ENCODE peak calls at places on chromosomes 2 and 18, in eight cellular contexts. One of them, this sample, is unnamed.

GRCh38 chr18:54251606-54252400 is 17.5 kb upstream of the POLI start:
- DNase-seq in naive thymus-derived CD4-positive, alpha-beta T cell: no peak
- DNase-seq in neuronal stem cell: peak; percentile 55
- DNase-seq in left ventricle myocardium inferior: no peak
- DNase-seq in esophagus squamous epithelium: no peak
- DNase-seq in neural progenitor cell: peak; percentile 70
- DNase-seq in right cardiac atrium: peak; percentile 79
- DNase-seq in adipocyte: no peak
- DNase-seq in this sample: no peak

GRCh38 chr2:241443486-241444223 is 64.7 kb downstream of the STK25 start:
- DNase-seq in naive thymus-derived CD4-positive, alpha-beta T cell: peak; percentile 94
- DNase-seq in neuronal stem cell: no peak
- DNase-seq in left ventricle myocardium inferior: peak; percentile 27
- DNase-seq in esophagus squamous epithelium: peak; percentile 2
- DNase-seq in neural progenitor cell: no peak
- DNase-seq in right cardiac atrium: peak; percentile 77
- DNase-seq in adipocyte: peak; percentile 8
- DNase-seq in this sample: no peak

GRCh38 chr18:3454365-3455089 is 4.6 kb downstream of the TGIF1 start:
- DNase-seq in naive thymus-derived CD4-positive, alpha-beta T cell: peak; percentile 47
- DNase-seq in neuronal stem cell: peak; percentile 56
- DNase-seq in left ventricle myocardium inferior: no peak
- DNase-seq in esophagus squamous epithelium: no peak
- DNase-seq in neural progenitor cell: peak; percentile 76
- DNase-seq in right cardiac atrium: no peak
- DNase-seq in adipocyte: peak; percentile 79
- DNase-seq in this sample: no peak

GRCh38 chr2:239539776-239540100 is 138.9 kb upstream of the HDAC4 start:
- DNase-seq in naive thymus-derived CD4-positive, alpha-beta T cell: no peak
- DNase-seq in neuronal stem cell: no peak
- DNase-seq in left ventricle myocardium inferior: no peak
- DNase-seq in esophagus squamous epithelium: no peak
- DNase-seq in neural progenitor cell: no peak
- DNase-seq in right cardiac atrium: no peak
- DNase-seq in adipocyte: no peak
- DNase-seq in this sample: no peak

GRCh38 chr2:221166283-221166682 is 405.8 kb downstream of the EPHA4 start:
- DNase-seq in naive thymus-derived CD4-positive, alpha-beta T cell: no peak
- DNase-seq in neuronal stem cell: no peak
- DNase-seq in left ventricle myocardium inferior: no peak
- DNase-seq in esophagus squamous epithelium: no peak
- DNase-seq in neural progenitor cell: no peak
- DNase-seq in right cardiac atrium: no peak
- DNase-seq in adipocyte: peak; percentile 42
- DNase-seq in this sample: no peak

GRCh38 chr18:44938396-44939036 is 257.8 kb downstream of the SETBP1 start:
- DNase-seq in naive thymus-derived CD4-positive, alpha-beta T cell: no peak
- DNase-seq in neuronal stem cell: no peak
- DNase-seq in left ventricle myocardium inferior: no peak
- DNase-seq in esophagus squamous epithelium: no peak
- DNase-seq in neural progenitor cell: peak; percentile 48
- DNase-seq in right cardiac atrium: no peak
- DNase-seq in adipocyte: no peak
- DNase-seq in this sample: peak; percentile 39

GRCh38 chr18:70004698-70005097 is 57.0 kb upstream of the CD226 start:
- DNase-seq in naive thymus-derived CD4-positive, alpha-beta T cell: no peak
- DNase-seq in neuronal stem cell: no peak
- DNase-seq in left ventricle myocardium inferior: no peak
- DNase-seq in esophagus squamous epithelium: no peak
- DNase-seq in neural progenitor cell: no peak
- DNase-seq in right cardiac atrium: no peak
- DNase-seq in adipocyte: no peak
- DNase-seq in this sample: peak; percentile 43

GRCh38 chr2:239037559-239037910 is 189.7 kb downstream of the TWIST2 start:
- DNase-seq in naive thymus-derived CD4-positive, alpha-beta T cell: no peak
- DNase-seq in neuronal stem cell: no peak
- DNase-seq in left ventricle myocardium inferior: no peak
- DNase-seq in esophagus squamous epithelium: no peak
- DNase-seq in neural progenitor cell: no peak
- DNase-seq in right cardiac atrium: no peak
- DNase-seq in adipocyte: no peak
- DNase-seq in this sample: no peak

GRCh38 chr2:231925303-231926179 is 655 bp downstream of the NPPC start:
- DNase-seq in naive thymus-derived CD4-positive, alpha-beta T cell: peak; percentile 41
- DNase-seq in neuronal stem cell: peak; percentile 82
- DNase-seq in left ventricle myocardium inferior: peak; percentile 86
- DNase-seq in esophagus squamous epithelium: no peak
- DNase-seq in neural progenitor cell: peak; percentile 95
- DNase-seq in right cardiac atrium: peak; percentile 95
- DNase-seq in adipocyte: peak; percentile 95
- DNase-seq in this sample: peak; percentile 100

GRCh38 chr2:153477096-153477555 is 1.4 kb downstream of the RPRM start:
- DNase-seq in naive thymus-derived CD4-positive, alpha-beta T cell: no peak
- DNase-seq in neuronal stem cell: no peak
- DNase-seq in left ventricle myocardium inferior: no peak
- DNase-seq in esophagus squamous epithelium: no peak
- DNase-seq in neural progenitor cell: peak; percentile 51
- DNase-seq in right cardiac atrium: peak; percentile 41
- DNase-seq in adipocyte: no peak
- DNase-seq in this sample: peak; percentile 37

GRCh38 chr2:99653433-99653832 is 163.6 kb upstream of the REV1 start:
- DNase-seq in naive thymus-derived CD4-positive, alpha-beta T cell: no peak
- DNase-seq in neuronal stem cell: no peak
- DNase-seq in left ventricle myocardium inferior: no peak
- DNase-seq in esophagus squamous epithelium: no peak
- DNase-seq in neural progenitor cell: no peak
- DNase-seq in right cardiac atrium: no peak
- DNase-seq in adipocyte: no peak
- DNase-seq in this sample: no peak

GRCh38 chr18:76494541-76495403 is at the start of gene ZNF516:
- DNase-seq in naive thymus-derived CD4-positive, alpha-beta T cell: no peak
- DNase-seq in neuronal stem cell: peak; percentile 65
- DNase-seq in left ventricle myocardium inferior: peak; percentile 46
- DNase-seq in esophagus squamous epithelium: no peak
- DNase-seq in neural progenitor cell: peak; percentile 87
- DNase-seq in right cardiac atrium: peak; percentile 81
- DNase-seq in adipocyte: peak; percentile 75
- DNase-seq in this sample: peak; percentile 89

GRCh38 chr2:237700583-237701032 is 73.2 kb downstream of the LRRFIP1 start:
- DNase-seq in naive thymus-derived CD4-positive, alpha-beta T cell: peak; percentile 56
- DNase-seq in neuronal stem cell: no peak
- DNase-seq in left ventricle myocardium inferior: peak; percentile 70
- DNase-seq in esophagus squamous epithelium: no peak
- DNase-seq in neural progenitor cell: no peak
- DNase-seq in right cardiac atrium: peak; percentile 89
- DNase-seq in adipocyte: peak; percentile 71
- DNase-seq in this sample: peak; percentile 86

GRCh38 chr2:45438872-45439665 is 172.0 kb downstream of the SRBD1 start:
- DNase-seq in naive thymus-derived CD4-positive, alpha-beta T cell: no peak
- DNase-seq in neuronal stem cell: no peak
- DNase-seq in left ventricle myocardium inferior: no peak
- DNase-seq in esophagus squamous epithelium: no peak
- DNase-seq in neural progenitor cell: no peak
- DNase-seq in right cardiac atrium: no peak
- DNase-seq in adipocyte: no peak
- DNase-seq in this sample: no peak

GRCh38 chr2:122031544-122032263 is 276.3 kb downstream of the TSN start:
- DNase-seq in naive thymus-derived CD4-positive, alpha-beta T cell: no peak
- DNase-seq in neuronal stem cell: no peak
- DNase-seq in left ventricle myocardium inferior: peak; percentile 27
- DNase-seq in esophagus squamous epithelium: no peak
- DNase-seq in neural progenitor cell: no peak
- DNase-seq in right cardiac atrium: peak; percentile 82
- DNase-seq in adipocyte: no peak
- DNase-seq in this sample: no peak

GRCh38 chr18:59180150-59180845 is 39.7 kb upstream of the GRP start:
- DNase-seq in naive thymus-derived CD4-positive, alpha-beta T cell: no peak
- DNase-seq in neuronal stem cell: no peak
- DNase-seq in left ventricle myocardium inferior: no peak
- DNase-seq in esophagus squamous epithelium: no peak
- DNase-seq in neural progenitor cell: no peak
- DNase-seq in right cardiac atrium: no peak
- DNase-seq in adipocyte: peak; percentile 88
- DNase-seq in this sample: peak; percentile 71

GRCh38 chr2:17805166-17805565 is 11.1 kb upstream of the MSGN1 start:
- DNase-seq in naive thymus-derived CD4-positive, alpha-beta T cell: no peak
- DNase-seq in neuronal stem cell: no peak
- DNase-seq in left ventricle myocardium inferior: no peak
- DNase-seq in esophagus squamous epithelium: no peak
- DNase-seq in neural progenitor cell: no peak
- DNase-seq in right cardiac atrium: no peak
- DNase-seq in adipocyte: no peak
- DNase-seq in this sample: no peak

GRCh38 chr2:99256677-99257076 is 1.2 kb upstream of the LYG2 start:
- DNase-seq in naive thymus-derived CD4-positive, alpha-beta T cell: no peak
- DNase-seq in neuronal stem cell: no peak
- DNase-seq in left ventricle myocardium inferior: no peak
- DNase-seq in esophagus squamous epithelium: no peak
- DNase-seq in neural progenitor cell: no peak
- DNase-seq in right cardiac atrium: no peak
- DNase-seq in adipocyte: no peak
- DNase-seq in this sample: no peak

GRCh38 chr2:1717129-1717528 is 27.2 kb downstream of the PXDN start:
- DNase-seq in naive thymus-derived CD4-positive, alpha-beta T cell: no peak
- DNase-seq in neuronal stem cell: no peak
- DNase-seq in left ventricle myocardium inferior: no peak
- DNase-seq in esophagus squamous epithelium: no peak
- DNase-seq in neural progenitor cell: peak; percentile 61
- DNase-seq in right cardiac atrium: peak; percentile 81
- DNase-seq in adipocyte: no peak
- DNase-seq in this sample: no peak

GRCh38 chr2:58972737-58973136 is 731.6 kb upstream of the FANCL start:
- DNase-seq in naive thymus-derived CD4-positive, alpha-beta T cell: no peak
- DNase-seq in neuronal stem cell: no peak
- DNase-seq in left ventricle myocardium inferior: no peak
- DNase-seq in esophagus squamous epithelium: no peak
- DNase-seq in neural progenitor cell: no peak
- DNase-seq in right cardiac atrium: no peak
- DNase-seq in adipocyte: no peak
- DNase-seq in this sample: no peak

GRCh38 chr2:40363631-40364030 is 88.3 kb downstream of the SLC8A1 start:
- DNase-seq in naive thymus-derived CD4-positive, alpha-beta T cell: no peak
- DNase-seq in neuronal stem cell: no peak
- DNase-seq in left ventricle myocardium inferior: no peak
- DNase-seq in esophagus squamous epithelium: no peak
- DNase-seq in neural progenitor cell: no peak
- DNase-seq in right cardiac atrium: no peak
- DNase-seq in adipocyte: peak; percentile 38
- DNase-seq in this sample: no peak

GRCh38 chr2:25294573-25295462 is 46.9 kb downstream of the DNMT3A start:
- DNase-seq in naive thymus-derived CD4-positive, alpha-beta T cell: peak; percentile 68
- DNase-seq in neuronal stem cell: no peak
- DNase-seq in left ventricle myocardium inferior: peak; percentile 83
- DNase-seq in esophagus squamous epithelium: peak; percentile 57
- DNase-seq in neural progenitor cell: no peak
- DNase-seq in right cardiac atrium: peak; percentile 94
- DNase-seq in adipocyte: no peak
- DNase-seq in this sample: peak; percentile 96

GRCh38 chr2:237995036-237995435 is 28.2 kb downstream of the UBE2F start:
- DNase-seq in naive thymus-derived CD4-positive, alpha-beta T cell: no peak
- DNase-seq in neuronal stem cell: no peak
- DNase-seq in left ventricle myocardium inferior: no peak
- DNase-seq in esophagus squamous epithelium: no peak
- DNase-seq in neural progenitor cell: no peak
- DNase-seq in right cardiac atrium: no peak
- DNase-seq in adipocyte: no peak
- DNase-seq in this sample: no peak

GRCh38 chr18:48418000-48418399 is 8.8 kb upstream of the ZBTB7C start:
- DNase-seq in naive thymus-derived CD4-positive, alpha-beta T cell: no peak
- DNase-seq in neuronal stem cell: no peak
- DNase-seq in left ventricle myocardium inferior: no peak
- DNase-seq in esophagus squamous epithelium: no peak
- DNase-seq in neural progenitor cell: no peak
- DNase-seq in right cardiac atrium: no peak
- DNase-seq in adipocyte: no peak
- DNase-seq in this sample: no peak
- H3K27me3 ChIP-seq in naive thymus-derived CD4-positive, alpha-beta T cell: peaks cover 3% of the 10 kb centered on the region
- H3K27me3 ChIP-seq in neuronal stem cell: peaks cover 19% of the 10 kb centered on the region
- H3K27me3 ChIP-seq in left ventricle myocardium inferior: peaks cover 37% of the 10 kb centered on the region
- H3K27me3 ChIP-seq in esophagus squamous epithelium: no peaks in the 10 kb centered on the region
- H3K27me3 ChIP-seq in neural progenitor cell: peaks cover 74% of the 10 kb centered on the region
- H3K27me3 ChIP-seq in right cardiac atrium: no peaks in the 10 kb centered on the region
- H3K27me3 ChIP-seq in adipocyte: peaks cover 19% of the 10 kb centered on the region
- H3K27me3 ChIP-seq in this sample: peaks cover 25% of the 10 kb centered on the region

GRCh38 chr2:72149556-72150156 is 2.0 kb upstream of the CYP26B1 start:
- DNase-seq in naive thymus-derived CD4-positive, alpha-beta T cell: no peak
- DNase-seq in neuronal stem cell: no peak
- DNase-seq in left ventricle myocardium inferior: peak; percentile 18
- DNase-seq in esophagus squamous epithelium: no peak
- DNase-seq in neural progenitor cell: no peak
- DNase-seq in right cardiac atrium: peak; percentile 70
- DNase-seq in adipocyte: no peak
- DNase-seq in this sample: peak; percentile 81
- H3K27me3 ChIP-seq in naive thymus-derived CD4-positive, alpha-beta T cell: peaks cover 6% of the 10 kb centered on the region
- H3K27me3 ChIP-seq in neuronal stem cell: peaks cover 85% of the 10 kb centered on the region
- H3K27me3 ChIP-seq in left ventricle myocardium inferior: peaks cover 87% of the 10 kb centered on the region
- H3K27me3 ChIP-seq in esophagus squamous epithelium: peaks cover 4% of the 10 kb centered on the region
- H3K27me3 ChIP-seq in neural progenitor cell: peaks cover 82% of the 10 kb centered on the region
- H3K27me3 ChIP-seq in right cardiac atrium: no peaks in the 10 kb centered on the region
- H3K27me3 ChIP-seq in adipocyte: peaks cover 21% of the 10 kb centered on the region
- H3K27me3 ChIP-seq in this sample: peaks cover 77% of the 10 kb centered on the region

GRCh38 chr2:218872645-218873358 is 7.8 kb upstream of the WNT10A start:
- DNase-seq in naive thymus-derived CD4-positive, alpha-beta T cell: no peak
- DNase-seq in neuronal stem cell: no peak
- DNase-seq in left ventricle myocardium inferior: no peak
- DNase-seq in esophagus squamous epithelium: no peak
- DNase-seq in neural progenitor cell: peak; percentile 42
- DNase-seq in right cardiac atrium: no peak
- DNase-seq in adipocyte: no peak
- DNase-seq in this sample: no peak
- H3K27me3 ChIP-seq in naive thymus-derived CD4-positive, alpha-beta T cell: peaks cover 8% of the 10 kb centered on the region
- H3K27me3 ChIP-seq in neuronal stem cell: peaks cover 99% of the 10 kb centered on the region
- H3K27me3 ChIP-seq in left ventricle myocardium inferior: peaks cover 100% of the 10 kb centered on the region
- H3K27me3 ChIP-seq in esophagus squamous epithelium: no peaks in the 10 kb centered on the region
- H3K27me3 ChIP-seq in neural progenitor cell: peaks cover 100% of the 10 kb centered on the region
- H3K27me3 ChIP-seq in right cardiac atrium: no peaks in the 10 kb centered on the region
- H3K27me3 ChIP-seq in adipocyte: peaks cover 88% of the 10 kb centered on the region
- H3K27me3 ChIP-seq in this sample: peaks cover 91% of the 10 kb centered on the region

GRCh38 chr2:120578576-120579352 is 156.9 kb upstream of the GLI2 start:
- DNase-seq in naive thymus-derived CD4-positive, alpha-beta T cell: no peak
- DNase-seq in neuronal stem cell: no peak
- DNase-seq in left ventricle myocardium inferior: no peak
- DNase-seq in esophagus squamous epithelium: no peak
- DNase-seq in neural progenitor cell: no peak
- DNase-seq in right cardiac atrium: peak; percentile 23
- DNase-seq in adipocyte: no peak
- DNase-seq in this sample: peak; percentile 66
- H3K27me3 ChIP-seq in naive thymus-derived CD4-positive, alpha-beta T cell: no peaks in the 10 kb centered on the region
- H3K27me3 ChIP-seq in neuronal stem cell: peaks cover 55% of the 10 kb centered on the region
- H3K27me3 ChIP-seq in left ventricle myocardium inferior: no peaks in the 10 kb centered on the region
- H3K27me3 ChIP-seq in esophagus squamous epithelium: no peaks in the 10 kb centered on the region
- H3K27me3 ChIP-seq in neural progenitor cell: peaks cover 87% of the 10 kb centered on the region
- H3K27me3 ChIP-seq in right cardiac atrium: no peaks in the 10 kb centered on the region
- H3K27me3 ChIP-seq in adipocyte: peaks cover 45% of the 10 kb centered on the region
- H3K27me3 ChIP-seq in this sample: no peaks in the 10 kb centered on the region

DNA sequence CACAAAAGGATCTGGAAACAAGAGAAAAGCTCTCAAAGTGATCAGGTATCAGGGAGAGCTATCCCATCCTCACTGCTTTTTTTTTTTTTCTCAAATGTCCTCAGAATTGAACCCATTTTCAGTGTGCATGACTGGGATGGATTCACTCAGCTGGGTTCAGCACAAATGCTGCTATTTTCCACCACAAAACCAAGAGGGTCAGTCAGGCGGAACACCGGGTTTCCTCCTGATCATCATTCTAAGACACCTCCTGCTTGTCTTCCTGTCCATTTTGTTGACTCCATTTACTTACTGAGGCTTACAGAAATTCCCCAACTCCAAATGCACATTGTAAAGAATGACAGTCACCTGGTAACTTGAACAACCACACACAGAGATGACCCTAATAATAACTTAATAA is 39.9 kb downstream of the CYRIA start:
- DNase-seq in naive thymus-derived CD4-positive, alpha-beta T cell: no peak
- DNase-seq in neuronal stem cell: no peak
- DNase-seq in left ventricle myocardium inferior: no peak
- DNase-seq in esophagus squamous epithelium: no peak
- DNase-seq in neural progenitor cell: no peak
- DNase-seq in right cardiac atrium: no peak
- DNase-seq in adipocyte: no peak
- DNase-seq in this sample: no peak
- H3K27me3 ChIP-seq in naive thymus-derived CD4-positive, alpha-beta T cell: no peaks in the 10 kb centered on the region
- H3K27me3 ChIP-seq in neuronal stem cell: no peaks in the 10 kb centered on the region
- H3K27me3 ChIP-seq in left ventricle myocardium inferior: no peaks in the 10 kb centered on the region
- H3K27me3 ChIP-seq in esophagus squamous epithelium: no peaks in the 10 kb centered on the region
- H3K27me3 ChIP-seq in neural progenitor cell: no peaks in the 10 kb centered on the region
- H3K27me3 ChIP-seq in right cardiac atrium: no peaks in the 10 kb centered on the region
- H3K27me3 ChIP-seq in adipocyte: peaks cover 13% of the 10 kb centered on the region
- H3K27me3 ChIP-seq in this sample: peaks cover 2% of the 10 kb centered on the region

This sample was measured in osteoblast.